ENCODE peak calls at places on chromosome 10, in seven cellular contexts. J is iPS-NIHi11; S is NCI-H510A treated with DMSO at 0.1 percent for 48 hours; C is Kasumi-1; U is stimulated activated CD4-positive, alpha-beta T cell treated with anti-CD3 and anti-CD28 coated beads, Interleukin-2, amount 100 ng/mL, for 48 hours; G is iris pigment epithelial cell; X is non-pigmented ciliary epithelial cell. H is an unnamed sample.
A peak's percentile ranks its signal among the peaks of the same experiment; 100 is the strongest.

GRCh38 chr10:15808204-15808797 is 52.0 kb downstream of the MINDY3 start:
- DNase-seq in J (no peak), S (no peak), C (no peak), U (no peak), G (no peak), X (no peak), H (no peak)

GRCh38 chr10:97850446-97850845 is 803 bp downstream of the GOLGA7B start:
- DNase-seq in J (no peak), S (peak; percentile 18), C (no peak), U (no peak), G (no peak), X (no peak), H (no peak)

GRCh38 chr10:34723746-34724145 is 91.3 kb downstream of the PARD3 start:
- DNase-seq in J (peak; percentile 36), S (peak; percentile 9), C (peak; percentile 87), U (no peak), G (peak; percentile 82), X (no peak), H (peak; percentile 86)

GRCh38 chr10:23412223-23412622 is 26.7 kb upstream of the OTUD1 start:
- DNase-seq in J (no peak), S (no peak), C (no peak), U (no peak), G (peak; percentile 47), X (no peak), H (peak; percentile 80)

GRCh38 chr10:91185239-91185875 is 35.1 kb upstream of the PCGF5 start:
- DNase-seq in J (no peak), S (no peak), C (no peak), U (no peak), G (peak; percentile 79), X (no peak), H (peak; percentile 54)

GRCh38 chr10:24706479-24707118 is 17.1 kb downstream of the ARHGAP21 start:
- DNase-seq in J (no peak), S (no peak), C (peak; percentile 94), U (no peak), G (peak; percentile 99), X (peak; percentile 86), H (peak; percentile 97)

GRCh38 chr10:90641731-90642130 is 216.1 kb downstream of the HTR7 start:
- DNase-seq in J (no peak), S (no peak), C (no peak), U (no peak), G (no peak), X (no peak), H (no peak)

GRCh38 chr10:70927221-70927943 is 39.0 kb upstream of the PCBD1 start:
- DNase-seq in J (no peak), S (no peak), C (no peak), U (no peak), G (peak; percentile 31), X (peak; percentile 27), H (peak; percentile 26)

GRCh38 chr10:124943301-124944092 is 1.6 kb downstream of the ZRANB1 start:
- DNase-seq in J (no peak), S (no peak), C (no peak), U (no peak), G (peak; percentile 94), X (peak; percentile 62), H (peak; percentile 98)

GRCh38 chr10:49359349-49360231 is 36.3 kb downstream of the DRGX start:
- DNase-seq in J (peak; percentile 52), S (peak; percentile 56), C (no peak), U (no peak), G (peak; percentile 12), X (no peak), H (peak; percentile 19)

GRCh38 chr10:96025566-96025965 is 17.8 kb upstream of the CCNJ start:
- DNase-seq in J (peak; percentile 55), S (no peak), C (peak; percentile 58), U (no peak), G (peak; percentile 12), X (no peak), H (no peak)

H was measured in fibroblast of villous mesenchyme.